ENCODE peak calls at places on chromosomes 6 and 20, in nine cellular contexts. T is lower leg skin, W is cardiac fibroblast, X is BE2C, K is H9, P is RWPE2, V is nephron progenitor cell, D is stomach, L is AG09319. J is an unnamed sample.

GRCh38 chr6:48560408-48560807 is 449.4 kb upstream of the PTCHD4 start:
- DNase-seq in V (no peak), K (no peak), L (no peak), P (no peak), W (peak), D (no peak), T (no peak), X (no peak), J (peak)

GRCh38 chr6:154302111-154302752 is 54.4 kb downstream of the IPCEF1 start:
- DNase-seq in L (peak), D (no peak), K (no peak), T (no peak), V (no peak), W (peak), X (no peak), P (no peak), J (peak)

GRCh38 chr6:25628471-25629201 is 23.4 kb upstream of the SCGN start:
- DNase-seq in K (no peak), V (no peak), T (no peak), L (no peak), W (no peak), X (no peak), D (no peak), P (no peak), J (no peak)

GRCh38 chr6:48826884-48827701 is 636.0 kb downstream of the MMUT start:
- DNase-seq in T (no peak), P (peak), L (peak), V (no peak), X (no peak), D (peak), W (peak), K (no peak), J (no peak)

GRCh38 chr6:106199998-106200397 is 113.9 kb downstream of the PRDM1 start:
- DNase-seq in T (no peak), D (no peak), W (peak), V (no peak), L (peak), P (no peak), K (no peak), X (no peak), J (peak)

GRCh38 chr6:169045486-169045885 is 208.2 kb downstream of the THBS2 start:
- DNase-seq in K (no peak), D (no peak), X (no peak), L (no peak), V (no peak), T (peak), P (no peak), W (no peak), J (no peak)

GRCh38 chr6:2765896-2766766 is 938 bp downstream of the WRNIP1 start:
- DNase-seq in X (peak), V (peak), K (no peak), T (peak), L (no peak), D (peak), W (peak), P (no peak), J (no peak)

GRCh38 chr6:136751991-136752390 is 40.3 kb downstream of the MAP3K5 start:
- DNase-seq in T (no peak), W (no peak), D (no peak), V (no peak), K (no peak), L (no peak), X (no peak), P (no peak), J (no peak)

GRCh38 chr6:52305385-52305784 is 20.8 kb upstream of the MCM3 start:
- DNase-seq in T (no peak), W (no peak), D (no peak), V (no peak), X (no peak), K (no peak), L (no peak), P (no peak), J (no peak)

GRCh38 chr20:17875106-17875980 is 93.3 kb downstream of the SNX5 start:
- DNase-seq in T (peak), X (peak), L (peak), W (peak), D (peak), V (no peak), P (no peak), K (no peak), J (peak)

GRCh38 chr6:6803180-6803978 is 214.9 kb downstream of the LY86 start:
- DNase-seq in X (no peak), K (no peak), L (no peak), T (peak), P (peak), V (no peak), D (peak), W (no peak), J (no peak)

GRCh38 chr6:36656441-36656840 is 22.1 kb upstream of the CDKN1A start:
- DNase-seq in D (no peak), P (no peak), V (no peak), X (no peak), K (no peak), T (no peak), W (no peak), L (no peak), J (peak)

GRCh38 chr6:126660376-126660775 is 320.5 kb downstream of the CENPW start:
- DNase-seq in P (no peak), T (no peak), L (no peak), K (no peak), W (no peak), D (no peak), X (no peak), V (no peak), J (no peak)

GRCh38 chr6:132041706-132042105 is 90.5 kb upstream of the CCN2 start:
- DNase-seq in X (no peak), D (no peak), T (no peak), W (no peak), K (no peak), P (no peak), L (no peak), V (no peak), J (no peak)

GRCh38 chr6:106997392-106998257 is 23.1 kb upstream of the CD24 start:
- DNase-seq in X (peak), D (peak), V (peak), K (peak), W (peak), L (peak), P (no peak), T (no peak), J (no peak)

GRCh38 chr6:163600331-163600730 is 185.8 kb downstream of the QKI start:
- DNase-seq in K (no peak), P (no peak), X (no peak), T (no peak), W (no peak), V (no peak), L (no peak), D (no peak), J (no peak)

GRCh38 chr6:53048431-53049195 is 16.6 kb upstream of the FBXO9 start:
- DNase-seq in W (peak), P (no peak), V (no peak), L (no peak), T (no peak), X (no peak), K (no peak), D (no peak), J (peak)

GRCh38 chr20:38135641-38136420 is 29.2 kb downstream of the TGM2 start:
- DNase-seq in L (no peak), D (no peak), W (no peak), X (no peak), T (peak), K (no peak), V (no peak), P (peak), J (no peak)

GRCh38 chr20:25254986-25255680 is 7.2 kb downstream of the PYGB start:
- DNase-seq in D (peak), K (peak), V (no peak), X (no peak), W (no peak), L (no peak), P (no peak), T (peak), J (no peak)

GRCh38 chr6:124551711-124552233 is 410.5 kb upstream of the RNF217 start:
- DNase-seq in K (no peak), X (no peak), L (no peak), V (no peak), P (no peak), T (no peak), W (no peak), D (no peak), J (no peak)

GRCh38 chr20:51760905-51761544 is 7.2 kb downstream of the ATP9A start:
- DNase-seq in W (peak), L (no peak), D (no peak), T (no peak), P (no peak), K (peak), V (no peak), X (no peak), J (peak)

GRCh38 chr6:42315991-42316378 is 98.3 kb upstream of the MRPS10 start:
- DNase-seq in K (peak), X (no peak), D (no peak), L (peak), P (peak), V (no peak), W (peak), T (peak), J (peak)

GRCh38 chr6:76593668-76594067 is 521.2 kb upstream of the IMPG1 start:
- DNase-seq in L (no peak), P (no peak), D (no peak), K (no peak), V (no peak), W (no peak), T (no peak), X (no peak), J (no peak)

GRCh38 chr6:169959129-169960002 is 207.9 kb downstream of the ERMARD start:
- DNase-seq in T (peak), X (no peak), L (no peak), P (no peak), W (no peak), D (peak), V (no peak), K (peak), J (no peak)

GRCh38 chr20:63896136-63896890 is 1.4 kb downstream of the DNAJC5 start:
- DNase-seq in V (peak), T (no peak), W (peak), L (no peak), X (no peak), K (no peak), P (no peak), D (peak), J (no peak)

GRCh38 chr20:62696431-62696957 is 12.1 kb upstream of the NTSR1 start:
- DNase-seq in V (no peak), D (no peak), P (no peak), W (no peak), T (no peak), K (no peak), X (no peak), L (no peak), J (no peak)

GRCh38 chr6:47595785-47596184 is 102.6 kb upstream of the ADGRF4 start:
- DNase-seq in V (no peak), K (no peak), W (no peak), L (no peak), P (no peak), T (no peak), X (no peak), D (no peak), J (no peak)

GRCh38 chr6:35294308-35294945 is 3.2 kb upstream of the DEF6 start:
- DNase-seq in X (peak), V (peak), K (peak), D (peak), W (peak), P (no peak), T (no peak), L (no peak), J (peak)

GRCh38 chr20:62744761-62745160 is 36.1 kb downstream of the NTSR1 start:
- DNase-seq in D (no peak), L (no peak), W (peak), V (no peak), T (peak), P (peak), K (no peak), X (no peak), J (no peak)

GRCh38 chr6:26031595-26032386 is 55.4 kb upstream of the HFE start:
- DNase-seq in X (peak), W (peak), L (no peak), D (peak), K (peak), P (peak), T (peak), V (peak), J (peak)

GRCh38 chr6:136887899-136888298 is 34.2 kb upstream of the SLC35D3 start:
- DNase-seq in P (no peak), V (no peak), X (no peak), T (no peak), W (no peak), K (no peak), D (no peak), L (no peak), J (no peak)

GRCh38 chr6:151387581-151387980 is 3.8 kb downstream of the ZBTB2 start:
- DNase-seq in T (no peak), V (no peak), L (no peak), P (no peak), W (peak), D (no peak), K (no peak), X (no peak), J (no peak)

GRCh38 chr20:38995536-38996044 is 33.4 kb downstream of the DHX35 start:
- DNase-seq in X (no peak), P (no peak), V (no peak), K (no peak), D (no peak), T (no peak), W (no peak), L (no peak), J (no peak)

GRCh38 chr6:75128881-75129570 is 76.8 kb downstream of the COL12A1 start:
- DNase-seq in T (no peak), X (no peak), V (no peak), L (peak), W (peak), D (no peak), P (no peak), K (no peak), J (peak)

GRCh38 chr6:87322304-87323212 is at the start of gene SMIM8:
- DNase-seq in P (peak), K (peak), T (peak), D (peak), V (peak), W (peak), X (peak), L (peak), J (peak)

GRCh38 chr6:87628881-87629280 is 38.9 kb downstream of the ORC3 start:
- DNase-seq in X (no peak), P (no peak), L (peak), W (peak), D (no peak), T (no peak), V (no peak), K (no peak), J (peak)

DNA sequence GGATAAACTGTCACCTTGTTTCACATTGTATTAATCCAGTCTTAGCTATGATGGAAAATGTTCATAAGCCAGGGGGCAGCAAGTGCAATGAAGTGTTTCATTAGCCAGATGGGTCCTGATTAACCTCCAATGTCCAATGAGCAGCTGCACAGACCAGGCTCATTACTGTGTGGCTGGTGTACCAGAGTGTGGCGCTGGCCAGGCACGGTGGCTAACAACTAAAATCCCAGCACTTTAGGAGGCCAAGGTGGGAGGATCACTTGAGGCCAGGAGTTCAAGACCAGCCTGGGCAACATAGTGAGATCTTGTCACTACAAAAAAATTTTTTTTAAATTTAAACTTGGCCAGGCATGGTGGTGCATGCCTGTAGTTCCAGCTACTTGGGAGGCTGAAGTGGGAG is 201.7 kb upstream of the FOXQ1 start:
- DNase-seq in V (no peak), K (no peak), W (no peak), T (peak), X (no peak), D (no peak), P (no peak), L (no peak), J (no peak)
- TF ChIP-seq CTCF in V (no peak), K (no peak), W (no peak), T (no peak), X (no peak), D (no peak), P (no peak), L (no peak), J (no peak)

GRCh38 chr6:17156112-17156921 is 54.5 kb downstream of the STMND1 start:
- DNase-seq in K (peak), X (peak), V (peak), W (peak), P (no peak), L (peak), D (peak), T (no peak), J (peak)
- TF ChIP-seq CTCF in K (peak), X (peak), V (peak), W (peak), P (peak), L (peak), D (peak), T (no peak), J (peak)

GRCh38 chr6:109787312-109787711 is 96.2 kb downstream of the FIG4 start:
- DNase-seq in V (no peak), P (no peak), L (no peak), D (no peak), W (no peak), T (no peak), X (no peak), K (no peak), J (no peak)

GRCh38 chr6:109782401-109783046 is 91.4 kb downstream of the FIG4 start:
- DNase-seq in L (no peak), P (no peak), W (no peak), T (no peak), K (no peak), V (no peak), X (no peak), D (no peak), J (no peak)

GRCh38 chr6:109788687-109789086 is 97.6 kb downstream of the FIG4 start:
- DNase-seq in W (peak), P (no peak), K (no peak), D (no peak), L (no peak), X (no peak), T (no peak), V (no peak), J (peak)

GRCh38 chr6:109781001-109781400 is 89.9 kb downstream of the FIG4 start:
- DNase-seq in P (no peak), X (no peak), K (no peak), V (no peak), L (no peak), D (no peak), W (no peak), T (no peak), J (no peak)

DNA sequence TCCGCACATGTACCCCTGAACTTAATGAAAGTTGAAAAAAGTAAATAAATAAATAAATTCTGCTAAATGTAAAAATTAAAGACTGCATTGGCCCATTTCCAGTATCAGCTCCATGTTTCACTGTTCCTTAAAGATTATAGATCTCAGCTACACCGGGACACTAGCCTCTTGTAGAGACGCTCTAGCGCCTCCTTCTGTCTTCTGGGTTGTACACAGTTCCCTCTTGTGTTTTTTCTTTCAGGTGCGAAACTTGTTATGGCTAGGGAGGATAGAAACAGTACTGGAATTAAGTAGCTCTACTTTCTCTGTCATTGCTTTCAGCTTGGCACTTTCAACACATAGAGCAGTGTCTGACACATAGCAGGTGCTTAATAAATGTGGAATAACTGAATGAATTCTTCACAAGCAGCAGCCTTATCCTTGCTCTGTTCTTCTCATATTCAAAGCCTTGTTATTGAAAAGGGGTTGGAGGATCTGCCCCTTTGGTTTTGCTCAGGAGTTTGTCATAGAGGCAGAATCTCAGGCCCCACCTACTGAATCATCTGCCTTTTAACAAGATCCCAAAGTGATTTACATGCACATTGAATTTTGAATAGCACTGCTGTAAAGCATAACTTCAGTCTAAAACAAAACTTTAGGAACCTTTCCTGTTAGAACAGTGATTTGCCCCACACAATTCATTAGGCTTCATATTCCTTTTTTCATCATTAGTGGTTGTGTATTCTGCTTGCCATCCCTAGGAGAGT is 92.3 kb downstream of the FIG4 start:
- DNase-seq in W (no peak), P (no peak), V (peak), T (no peak), D (no peak), K (peak), X (no peak), L (no peak), J (no peak)
- TF ChIP-seq CTCF in W (peak), P (no peak), V (peak), T (no peak), D (no peak), K (peak), X (peak), L (no peak), J (peak)

GRCh38 chr6:159756508-159756907 is 5.3 kb upstream of the ACAT2 start:
- DNase-seq in W (no peak), P (no peak), T (no peak), V (no peak), D (no peak), L (no peak), X (no peak), K (no peak), J (no peak)

GRCh38 chr6:159760602-159761057 is 1.2 kb upstream of the ACAT2 start:
- DNase-seq in K (peak), P (no peak), T (no peak), W (peak), X (no peak), V (peak), D (no peak), L (no peak), J (peak)

GRCh38 chr6:159759645-159760044 is 2.2 kb upstream of the ACAT2 start:
- DNase-seq in L (no peak), T (no peak), P (no peak), K (no peak), W (no peak), X (no peak), D (no peak), V (no peak), J (no peak)

GRCh38 chr6:159761135-159761872 is 541 bp upstream of the ACAT2 start:
- DNase-seq in D (peak), X (peak), K (peak), W (peak), V (peak), T (peak), L (no peak), P (no peak), J (no peak)

DNA sequence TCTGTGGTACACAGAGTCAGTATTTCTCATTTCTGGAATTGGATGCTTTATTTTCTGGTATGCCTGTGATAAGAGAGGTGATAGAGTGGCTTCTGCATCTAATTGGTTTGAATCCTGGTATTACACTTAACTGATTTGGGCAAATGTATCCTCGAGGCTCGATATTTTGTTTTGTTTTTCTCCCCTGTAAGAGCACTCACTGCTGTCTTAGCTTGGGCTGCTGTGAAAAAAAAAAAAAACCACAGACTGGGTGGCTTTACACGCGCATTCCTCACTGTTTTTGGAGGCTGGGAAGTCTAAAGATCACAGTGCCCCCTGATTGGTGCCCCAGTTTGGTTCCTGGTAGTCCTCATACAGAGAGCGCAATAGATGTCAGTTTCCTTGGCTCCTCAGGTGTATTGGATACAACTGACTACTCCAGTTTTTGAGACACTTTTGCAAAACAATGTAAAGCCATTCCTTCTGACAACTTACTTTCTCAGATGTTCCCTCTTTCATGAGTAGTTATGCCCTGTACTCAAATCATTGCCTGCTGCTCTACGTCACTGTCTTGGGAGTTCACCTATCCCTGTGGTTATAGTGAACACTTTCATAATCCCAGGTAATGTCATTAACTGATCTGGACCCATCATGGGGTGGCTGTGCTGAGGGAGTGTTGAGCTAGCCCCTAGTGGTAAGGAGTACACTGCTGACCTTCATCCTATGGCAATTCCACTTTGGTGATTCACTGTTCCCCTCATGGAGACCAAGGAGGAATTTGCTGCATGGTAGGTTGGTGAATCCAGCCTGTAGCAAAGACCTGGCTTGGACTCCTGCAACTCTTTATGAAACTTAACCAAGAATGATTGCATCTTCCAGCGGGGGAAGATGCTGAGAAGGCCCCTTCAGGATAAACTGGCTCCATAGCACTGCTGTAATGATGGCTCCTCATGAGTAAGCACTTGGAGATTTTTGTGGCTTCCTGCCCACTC is 3.5 kb upstream of the ACAT2 start:
- DNase-seq in X (no peak), V (no peak), W (peak), D (no peak), T (no peak), L (no peak), P (no peak), K (peak), J (peak)
- TF ChIP-seq CTCF in X (peak), V (no peak), W (peak), D (no peak), T (no peak), L (no peak), P (no peak), K (peak), J (peak)

GRCh38 chr6:120147218-120147871 is 797.8 kb upstream of the MAN1A1 start:
- DNase-seq in T (no peak), W (no peak), P (no peak), L (no peak), D (no peak), K (peak), X (no peak), V (no peak), J (no peak)
- TF ChIP-seq CTCF in T (no peak), W (no peak), P (peak), L (no peak), D (no peak), K (peak), X (peak), V (no peak), J (no peak)

J was measured in astrocyte of the cerebellum.